ENCODE peak calls at places on chromosomes 7 and 10, in eight cellular contexts. F is CD8-positive, alpha-beta T cell; E is BJ; C is sigmoid colon; L is heart left ventricle; J is AG04449; W is endothelial cell; S is heart right ventricle. A is an unnamed sample.

GRCh38 chr10:44511601-44512000 is 126.7 kb upstream of the CXCL12 start:
- DNase-seq in F (no peak), S (no peak), C (no peak), J (no peak), W (no peak), L (no peak), E (no peak), A (no peak)

GRCh38 chr7:116018731-116019130 is 11.8 kb downstream of the TFEC start:
- DNase-seq in C (no peak), E (no peak), F (no peak), S (no peak), W (no peak), L (no peak), J (no peak), A (no peak)

GRCh38 chr10:125060851-125061556 is 99.4 kb downstream of the CTBP2 start:
- DNase-seq in E (peak; percentile 73), F (peak; percentile 19), W (peak; percentile 70), C (peak; percentile 93), S (peak; percentile 84), J (peak; percentile 96), L (peak; percentile 91), A (no peak)

GRCh38 chr10:81130014-81130413 is 592.3 kb downstream of the SH2D4B start:
- DNase-seq in F (no peak), C (no peak), E (no peak), S (no peak), J (no peak), W (no peak), L (no peak), A (no peak)

GRCh38 chr7:115672024-115672423 is 358.5 kb downstream of the TFEC start:
- DNase-seq in E (no peak), C (no peak), J (no peak), W (no peak), F (no peak), S (no peak), L (no peak), A (no peak)

GRCh38 chr7:83947260-83947659 is 247.3 kb downstream of the SEMA3A start:
- DNase-seq in E (no peak), L (no peak), J (no peak), S (no peak), F (no peak), C (no peak), W (peak; percentile 22), A (peak; percentile 24)

GRCh38 chr7:143367972-143368371 is 5.5 kb upstream of the FAM131B start:
- DNase-seq in S (no peak), J (no peak), W (no peak), F (no peak), E (no peak), L (no peak), C (peak; percentile 85), A (no peak)

GRCh38 chr10:127798116-127798515 is 61.1 kb downstream of the FOXI2 start:
- DNase-seq in F (no peak), E (no peak), J (no peak), S (no peak), L (no peak), C (no peak), W (no peak), A (no peak)

GRCh38 chr10:84205049-84205852 is 10.9 kb downstream of the CDHR1 start:
- DNase-seq in J (no peak), S (peak; percentile 54), C (no peak), E (no peak), L (peak; percentile 75), F (peak; percentile 76), W (peak; percentile 82), A (peak; percentile 82)

GRCh38 chr10:47165711-47166404 is 134.1 kb upstream of the GDF10 start:
- DNase-seq in L (peak; percentile 81), E (peak; percentile 51), C (peak; percentile 91), S (peak; percentile 62), J (no peak), F (peak; percentile 35), W (no peak), A (no peak)

GRCh38 chr7:130667593-130668257 is 823 bp downstream of the COPG2 start:
- DNase-seq in S (no peak), J (no peak), L (no peak), C (no peak), W (no peak), F (no peak), E (no peak), A (peak; percentile 17)

GRCh38 chr7:91164948-91165845 is 99.0 kb upstream of the FZD1 start:
- DNase-seq in E (peak; percentile 51), F (no peak), L (no peak), J (peak; percentile 64), W (no peak), S (no peak), C (no peak), A (peak; percentile 44)

GRCh38 chr7:106744507-106745180 is 83.7 kb upstream of the CCDC71L start:
- DNase-seq in L (no peak), C (no peak), J (no peak), E (no peak), W (no peak), F (no peak), S (no peak), A (no peak)

GRCh38 chr7:69764071-69764470 is 165.8 kb downstream of the AUTS2 start:
- DNase-seq in W (no peak), E (no peak), L (no peak), C (no peak), J (no peak), S (no peak), F (no peak), A (no peak)

GRCh38 chr10:111207525-111207924 is 130.7 kb downstream of the ADRA2A start:
- DNase-seq in W (no peak), F (no peak), J (no peak), E (no peak), C (no peak), S (no peak), L (no peak), A (no peak)

GRCh38 chr10:112765717-112766235 is 184.3 kb upstream of the TCF7L2 start:
- DNase-seq in J (no peak), C (no peak), W (no peak), L (no peak), S (no peak), F (no peak), E (no peak), A (no peak)

GRCh38 chr10:132815161-132815857 is 29.4 kb upstream of the NKX6-2 start:
- DNase-seq in E (no peak), C (no peak), W (no peak), J (no peak), S (no peak), L (no peak), F (no peak), A (no peak)

DNA sequence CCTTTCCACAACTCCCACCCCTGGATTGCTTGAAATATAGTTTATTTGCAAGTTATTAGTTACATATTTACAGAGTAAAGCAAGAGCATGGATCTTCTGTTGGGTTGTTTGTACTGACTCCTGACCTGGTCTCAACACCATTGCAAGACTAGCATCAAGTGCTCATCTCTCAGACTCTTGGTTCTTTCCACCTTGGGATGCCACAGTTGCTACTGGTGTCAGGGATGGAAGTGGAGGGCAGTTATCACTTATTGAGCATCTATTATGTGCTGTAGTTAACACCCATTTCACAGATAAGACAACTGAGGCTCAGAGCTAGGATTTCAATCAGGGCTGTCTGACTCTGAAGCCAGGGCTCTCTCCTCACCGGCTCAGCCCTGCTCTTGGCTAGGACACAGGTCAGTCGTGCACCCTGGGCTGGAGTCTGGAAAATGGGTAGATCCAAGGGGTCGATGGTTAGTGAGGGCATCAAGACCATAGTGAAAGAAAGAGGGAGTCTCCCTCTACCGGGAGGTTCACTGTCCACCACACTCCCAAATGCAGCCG is 614 bp upstream of the ADAMTS14 start:
- DNase-seq in E (no peak), L (no peak), C (no peak), S (no peak), W (no peak), J (no peak), F (no peak), A (no peak)
- TF ChIP-seq CTCF in E (peak; percentile 31), L (no peak), C (no peak), S (no peak), W (no peak), J (peak; percentile 9), F (no peak), A (no peak)

DNA sequence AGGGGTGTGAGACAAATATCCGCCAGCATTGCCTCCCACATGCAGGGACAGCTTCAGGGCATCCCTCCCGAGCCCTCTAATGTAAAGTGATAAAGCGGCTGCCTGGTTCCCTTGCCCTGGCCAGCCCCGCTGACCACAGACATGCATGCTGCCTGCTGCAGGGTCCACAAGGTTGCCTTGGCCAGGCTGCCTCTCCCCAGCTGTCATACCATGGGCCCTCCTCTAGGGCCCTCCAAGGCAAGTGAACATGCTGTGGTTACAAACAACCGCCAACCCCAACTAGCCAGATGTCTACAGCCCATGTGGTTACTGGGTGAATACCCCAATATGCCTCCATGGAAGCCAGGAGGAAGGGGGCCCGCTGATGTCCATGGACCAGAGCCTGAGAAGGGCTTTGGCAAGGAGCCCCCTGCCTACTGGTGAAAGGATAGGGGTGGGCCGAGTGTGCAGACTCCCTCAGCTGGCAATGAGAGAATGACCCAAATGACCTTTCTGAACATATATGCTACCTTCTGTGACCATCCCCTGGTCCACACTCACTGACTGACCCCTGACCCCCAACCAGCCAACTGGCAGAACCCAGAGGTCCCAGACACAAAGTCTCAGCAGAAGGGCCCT is 37.4 kb downstream of the GRID1 start:
- DNase-seq in F (no peak), L (no peak), E (no peak), S (no peak), C (peak; percentile 53), W (no peak), J (no peak), A (no peak)
- TF ChIP-seq CTCF in F (no peak), L (no peak), E (no peak), S (no peak), C (no peak), W (no peak), J (no peak), A (no peak)

DNA sequence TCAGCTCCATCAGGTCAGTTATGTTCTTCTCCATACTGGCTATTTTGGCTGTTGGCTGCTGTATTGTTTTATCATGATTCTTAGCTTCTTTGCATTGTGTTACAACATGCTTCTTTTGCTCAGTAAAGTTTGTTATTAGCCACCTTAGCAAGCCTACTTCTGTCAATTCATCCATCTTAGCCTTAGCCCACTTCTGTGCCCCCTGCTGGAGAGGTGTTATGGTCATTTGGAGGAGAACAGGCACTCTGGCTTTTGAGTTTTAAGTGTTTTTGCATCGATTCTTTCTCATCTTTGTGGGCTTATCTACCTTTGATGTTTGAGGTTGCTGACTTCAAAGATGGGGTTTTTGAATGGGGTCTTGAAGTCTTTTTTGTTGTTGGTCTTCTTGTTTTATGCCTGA is 204.6 kb upstream of the FOXP2 start:
- DNase-seq in F (no peak), C (no peak), J (no peak), S (no peak), E (no peak), L (no peak), W (no peak), A (no peak)
- TF ChIP-seq CTCF in F (no peak), C (no peak), J (no peak), S (no peak), E (no peak), L (no peak), W (peak; percentile 14), A (no peak)

GRCh38 chr7:153829523-153829922 is 222.7 kb upstream of the DPP6 start:
- DNase-seq in E (no peak), J (no peak), F (no peak), S (no peak), L (no peak), C (no peak), W (no peak), A (no peak)

GRCh38 chr7:153835104-153835503 is 217.1 kb upstream of the DPP6 start:
- DNase-seq in E (no peak), F (no peak), S (no peak), W (no peak), C (no peak), J (no peak), L (no peak), A (no peak)

GRCh38 chr7:153835712-153836265 is 216.4 kb upstream of the DPP6 start:
- DNase-seq in F (no peak), J (no peak), S (no peak), W (no peak), C (peak; percentile 71), E (no peak), L (no peak), A (no peak)

GRCh38 chr7:153832160-153832559 is 220.0 kb upstream of the DPP6 start:
- DNase-seq in E (no peak), L (no peak), F (no peak), S (no peak), C (no peak), J (no peak), W (no peak), A (no peak)
- TF ChIP-seq CTCF in E (no peak), L (no peak), F (no peak), S (no peak), C (no peak), J (no peak), W (no peak), A (no peak)

A was measured in GM13977.